ENCODE peak calls at places on chromosomes 12 and 14, in six cellular contexts. One of them, this sample, is unnamed.

GRCh38 chr12:6407206-6407954 is 23.4 kb downstream of the LTBR start:
- DNase-seq in fibroblast of mammary gland: no peak
- DNase-seq in left lung: no peak
- DNase-seq in GM10248: no peak
- DNase-seq in Panc1: no peak
- DNase-seq in IMR-90: no peak
- DNase-seq in this sample: no peak

GRCh38 chr12:128817115-128818015 is 6.4 kb downstream of the SLC15A4 start:
- DNase-seq in fibroblast of mammary gland: peak; percentile 82
- DNase-seq in left lung: peak; percentile 56
- DNase-seq in GM10248: peak; percentile 58
- DNase-seq in Panc1: no peak
- DNase-seq in IMR-90: peak; percentile 55
- DNase-seq in this sample: no peak

GRCh38 chr12:46915082-46915481 is 89.3 kb upstream of the SLC38A4 start:
- DNase-seq in fibroblast of mammary gland: peak; percentile 96
- DNase-seq in left lung: peak; percentile 58
- DNase-seq in GM10248: no peak
- DNase-seq in Panc1: no peak
- DNase-seq in IMR-90: peak; percentile 90
- DNase-seq in this sample: peak; percentile 72

GRCh38 chr12:122894173-122895121 is 1.5 kb downstream of the VPS37B start:
- DNase-seq in fibroblast of mammary gland: no peak
- DNase-seq in left lung: peak; percentile 63
- DNase-seq in GM10248: no peak
- DNase-seq in Panc1: no peak
- DNase-seq in IMR-90: no peak
- DNase-seq in this sample: no peak

GRCh38 chr12:94714378-94714777 is 64.0 kb upstream of the TMCC3 start:
- DNase-seq in fibroblast of mammary gland: peak; percentile 91
- DNase-seq in left lung: no peak
- DNase-seq in GM10248: no peak
- DNase-seq in Panc1: no peak
- DNase-seq in IMR-90: peak; percentile 34
- DNase-seq in this sample: no peak

GRCh38 chr12:76345569-76345968 is 2.6 kb downstream of the BBS10 start:
- DNase-seq in fibroblast of mammary gland: no peak
- DNase-seq in left lung: no peak
- DNase-seq in GM10248: no peak
- DNase-seq in Panc1: no peak
- DNase-seq in IMR-90: no peak
- DNase-seq in this sample: no peak

GRCh38 chr12:111532741-111533140 is 66.4 kb downstream of the ATXN2 start:
- DNase-seq in fibroblast of mammary gland: no peak
- DNase-seq in left lung: no peak
- DNase-seq in GM10248: no peak
- DNase-seq in Panc1: no peak
- DNase-seq in IMR-90: no peak
- DNase-seq in this sample: no peak

GRCh38 chr14:91980157-91980556 is 32.7 kb upstream of the FBLN5 start:
- DNase-seq in fibroblast of mammary gland: peak; percentile 97
- DNase-seq in left lung: no peak
- DNase-seq in GM10248: peak; percentile 43
- DNase-seq in Panc1: peak; percentile 71
- DNase-seq in IMR-90: peak; percentile 96
- DNase-seq in this sample: peak; percentile 38

GRCh38 chr14:33026850-33027420 is 88.3 kb downstream of the NPAS3 start:
- DNase-seq in fibroblast of mammary gland: peak; percentile 30
- DNase-seq in left lung: no peak
- DNase-seq in GM10248: no peak
- DNase-seq in Panc1: no peak
- DNase-seq in IMR-90: no peak
- DNase-seq in this sample: no peak

GRCh38 chr12:47408171-47408871 is 297.5 kb downstream of the RPAP3 start:
- DNase-seq in fibroblast of mammary gland: no peak
- DNase-seq in left lung: peak; percentile 44
- DNase-seq in GM10248: peak; percentile 48
- DNase-seq in Panc1: no peak
- DNase-seq in IMR-90: no peak
- DNase-seq in this sample: no peak

GRCh38 chr14:34081576-34082136 is 130.8 kb upstream of the EGLN3 start:
- DNase-seq in fibroblast of mammary gland: peak; percentile 68
- DNase-seq in left lung: no peak
- DNase-seq in GM10248: no peak
- DNase-seq in Panc1: no peak
- DNase-seq in IMR-90: peak; percentile 40
- DNase-seq in this sample: peak; percentile 11

GRCh38 chr14:89266754-89267153 is 150.3 kb downstream of the FOXN3 start:
- DNase-seq in fibroblast of mammary gland: peak; percentile 24
- DNase-seq in left lung: no peak
- DNase-seq in GM10248: no peak
- DNase-seq in Panc1: no peak
- DNase-seq in IMR-90: peak; percentile 69
- DNase-seq in this sample: no peak

GRCh38 chr14:91919814-91920213 is 27.7 kb downstream of the FBLN5 start:
- DNase-seq in fibroblast of mammary gland: peak; percentile 79
- DNase-seq in left lung: no peak
- DNase-seq in GM10248: no peak
- DNase-seq in Panc1: no peak
- DNase-seq in IMR-90: peak; percentile 63
- DNase-seq in this sample: peak; percentile 44

GRCh38 chr14:81946808-81947798 is 413.4 kb upstream of the SEL1L start:
- DNase-seq in fibroblast of mammary gland: no peak
- DNase-seq in left lung: no peak
- DNase-seq in GM10248: no peak
- DNase-seq in Panc1: no peak
- DNase-seq in IMR-90: no peak
- DNase-seq in this sample: no peak

GRCh38 chr12:18825138-18825537 is 87.2 kb downstream of the CAPZA3 start:
- DNase-seq in fibroblast of mammary gland: no peak
- DNase-seq in left lung: no peak
- DNase-seq in GM10248: no peak
- DNase-seq in Panc1: no peak
- DNase-seq in IMR-90: no peak
- DNase-seq in this sample: no peak

GRCh38 chr12:115710104-115710564 is 567.4 kb downstream of the MED13L start:
- DNase-seq in fibroblast of mammary gland: peak; percentile 98
- DNase-seq in left lung: peak; percentile 39
- DNase-seq in GM10248: no peak
- DNase-seq in Panc1: no peak
- DNase-seq in IMR-90: peak; percentile 63
- DNase-seq in this sample: peak; percentile 67

GRCh38 chr12:110957652-110958051 is 37.3 kb upstream of the MYL2 start:
- DNase-seq in fibroblast of mammary gland: no peak
- DNase-seq in left lung: no peak
- DNase-seq in GM10248: no peak
- DNase-seq in Panc1: no peak
- DNase-seq in IMR-90: no peak
- DNase-seq in this sample: no peak

GRCh38 chr14:72574687-72575086 is 319.2 kb downstream of the DPF3 start:
- DNase-seq in fibroblast of mammary gland: no peak
- DNase-seq in left lung: no peak
- DNase-seq in GM10248: no peak
- DNase-seq in Panc1: no peak
- DNase-seq in IMR-90: no peak
- DNase-seq in this sample: no peak

GRCh38 chr12:115506822-115507629 is 770.5 kb downstream of the MED13L start:
- DNase-seq in fibroblast of mammary gland: peak; percentile 18
- DNase-seq in left lung: no peak
- DNase-seq in GM10248: no peak
- DNase-seq in Panc1: no peak
- DNase-seq in IMR-90: no peak
- DNase-seq in this sample: no peak

GRCh38 chr12:95857799-95858198 is 953 bp upstream of the SNRPF start:
- DNase-seq in fibroblast of mammary gland: no peak
- DNase-seq in left lung: no peak
- DNase-seq in GM10248: no peak
- DNase-seq in Panc1: no peak
- DNase-seq in IMR-90: no peak
- DNase-seq in this sample: no peak

GRCh38 chr12:95857151-95857550 is 1.6 kb upstream of the SNRPF start:
- DNase-seq in fibroblast of mammary gland: no peak
- DNase-seq in left lung: no peak
- DNase-seq in GM10248: no peak
- DNase-seq in Panc1: no peak
- DNase-seq in IMR-90: no peak
- DNase-seq in this sample: no peak

GRCh38 chr12:95859947-95860850 is 1.4 kb downstream of the SNRPF start:
- DNase-seq in fibroblast of mammary gland: no peak
- DNase-seq in left lung: no peak
- DNase-seq in GM10248: no peak
- DNase-seq in Panc1: no peak
- DNase-seq in IMR-90: no peak
- DNase-seq in this sample: no peak

GRCh38 chr12:95859344-95859816 is 628 bp downstream of the SNRPF start:
- DNase-seq in fibroblast of mammary gland: peak; percentile 43
- DNase-seq in left lung: no peak
- DNase-seq in GM10248: no peak
- DNase-seq in Panc1: no peak
- DNase-seq in IMR-90: peak; percentile 31
- DNase-seq in this sample: no peak

DNA sequence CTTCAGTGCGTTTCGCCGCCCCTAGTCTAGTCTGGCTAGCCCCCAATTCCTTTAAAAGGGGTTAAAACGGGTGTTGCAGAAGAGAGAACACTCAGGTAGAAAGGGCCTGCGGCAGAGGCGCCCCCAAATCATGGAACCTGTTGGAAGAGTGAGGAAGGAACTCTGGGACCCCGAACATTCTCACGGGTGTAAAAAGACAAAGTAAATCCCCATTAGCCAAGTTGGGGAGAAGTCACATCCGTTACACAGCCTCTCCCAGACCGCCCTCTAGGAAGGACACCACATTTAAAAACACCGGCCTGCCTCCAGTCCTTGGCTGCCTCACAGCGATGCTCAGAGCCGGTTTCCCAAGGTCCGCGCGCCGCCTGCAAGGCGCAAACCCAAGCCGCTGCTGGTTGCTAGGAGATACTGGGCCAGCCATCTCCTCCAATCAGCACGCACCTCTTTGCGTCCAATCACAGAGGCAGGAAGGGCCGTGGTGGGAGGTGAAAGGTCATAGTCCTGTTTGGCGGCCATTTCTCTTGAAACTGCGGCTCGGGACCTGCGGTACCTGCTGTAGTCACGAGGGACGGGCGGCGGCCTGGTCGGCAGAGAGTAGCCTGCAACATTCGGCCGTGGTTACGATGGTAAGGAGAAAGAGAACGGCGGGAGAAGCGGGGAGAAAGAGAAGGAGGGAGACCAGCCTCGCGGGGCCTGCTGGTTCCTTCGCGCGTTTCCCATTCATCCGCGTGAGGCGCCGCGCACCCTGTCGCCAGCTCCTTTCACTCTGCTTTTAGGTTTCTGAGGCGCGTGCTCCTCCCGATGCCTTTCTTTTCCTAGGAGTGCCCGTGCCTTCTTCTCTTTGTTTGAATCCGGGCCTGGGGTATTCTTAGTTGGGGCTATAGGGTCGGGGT is at the start of gene SNRPF:
- DNase-seq in fibroblast of mammary gland: peak; percentile 97
- DNase-seq in left lung: peak; percentile 95
- DNase-seq in GM10248: peak; percentile 100
- DNase-seq in Panc1: peak; percentile 93
- DNase-seq in IMR-90: peak; percentile 97
- DNase-seq in this sample: peak; percentile 90
- TF ChIP-seq CTCF in fibroblast of mammary gland: peak; percentile 8
- TF ChIP-seq CTCF in left lung: no peak
- TF ChIP-seq CTCF in GM10248: peak; percentile 2
- TF ChIP-seq CTCF in Panc1: peak; percentile 15
- TF ChIP-seq CTCF in IMR-90: no peak
- TF ChIP-seq CTCF in this sample: peak; percentile 8

GRCh38 chr12:124732275-124733075 is 131.2 kb downstream of the SCARB1 start:
- DNase-seq in fibroblast of mammary gland: no peak
- DNase-seq in left lung: no peak
- DNase-seq in GM10248: no peak
- DNase-seq in Panc1: no peak
- DNase-seq in IMR-90: no peak
- DNase-seq in this sample: no peak

GRCh38 chr12:124731869-124732268 is 131.8 kb downstream of the SCARB1 start:
- DNase-seq in fibroblast of mammary gland: no peak
- DNase-seq in left lung: no peak
- DNase-seq in GM10248: no peak
- DNase-seq in Panc1: no peak
- DNase-seq in IMR-90: no peak
- DNase-seq in this sample: no peak

GRCh38 chr12:124736115-124737039 is 127.3 kb downstream of the SCARB1 start:
- DNase-seq in fibroblast of mammary gland: no peak
- DNase-seq in left lung: no peak
- DNase-seq in GM10248: no peak
- DNase-seq in Panc1: no peak
- DNase-seq in IMR-90: no peak
- DNase-seq in this sample: no peak

GRCh38 chr12:124733086-124733485 is 130.6 kb downstream of the SCARB1 start:
- DNase-seq in fibroblast of mammary gland: no peak
- DNase-seq in left lung: no peak
- DNase-seq in GM10248: no peak
- DNase-seq in Panc1: no peak
- DNase-seq in IMR-90: no peak
- DNase-seq in this sample: no peak

GRCh38 chr12:124734224-124734788 is 129.4 kb downstream of the SCARB1 start:
- DNase-seq in fibroblast of mammary gland: no peak
- DNase-seq in left lung: peak; percentile 81
- DNase-seq in GM10248: no peak
- DNase-seq in Panc1: no peak
- DNase-seq in IMR-90: peak; percentile 54
- DNase-seq in this sample: no peak
- TF ChIP-seq CTCF in fibroblast of mammary gland: no peak
- TF ChIP-seq CTCF in left lung: no peak
- TF ChIP-seq CTCF in GM10248: no peak
- TF ChIP-seq CTCF in Panc1: no peak
- TF ChIP-seq CTCF in IMR-90: no peak
- TF ChIP-seq CTCF in this sample: no peak

GRCh38 chr12:55745361-55746146 is 2.6 kb downstream of the GDF11 start:
- DNase-seq in fibroblast of mammary gland: no peak
- DNase-seq in left lung: no peak
- DNase-seq in GM10248: no peak
- DNase-seq in Panc1: no peak
- DNase-seq in IMR-90: no peak
- DNase-seq in this sample: no peak

GRCh38 chr12:55743967-55744931 is 1.3 kb downstream of the GDF11 start:
- DNase-seq in fibroblast of mammary gland: no peak
- DNase-seq in left lung: no peak
- DNase-seq in GM10248: no peak
- DNase-seq in Panc1: no peak
- DNase-seq in IMR-90: no peak
- DNase-seq in this sample: no peak

GRCh38 chr12:55741978-55742377 is 944 bp upstream of the GDF11 start:
- DNase-seq in fibroblast of mammary gland: no peak
- DNase-seq in left lung: no peak
- DNase-seq in GM10248: no peak
- DNase-seq in Panc1: no peak
- DNase-seq in IMR-90: no peak
- DNase-seq in this sample: no peak

GRCh38 chr12:55742719-55743130 is at the start of gene GDF11:
- DNase-seq in fibroblast of mammary gland: peak; percentile 64
- DNase-seq in left lung: peak; percentile 75
- DNase-seq in GM10248: peak; percentile 83
- DNase-seq in Panc1: no peak
- DNase-seq in IMR-90: peak; percentile 74
- DNase-seq in this sample: no peak

GRCh38 chr12:55743131-55743921 is 404 bp downstream of the GDF11 start:
- DNase-seq in fibroblast of mammary gland: peak; percentile 66
- DNase-seq in left lung: peak; percentile 70
- DNase-seq in GM10248: peak; percentile 75
- DNase-seq in Panc1: no peak
- DNase-seq in IMR-90: peak; percentile 68
- DNase-seq in this sample: no peak
- TF ChIP-seq CTCF in fibroblast of mammary gland: no peak
- TF ChIP-seq CTCF in left lung: no peak
- TF ChIP-seq CTCF in GM10248: peak; percentile 22
- TF ChIP-seq CTCF in Panc1: peak; percentile 39
- TF ChIP-seq CTCF in IMR-90: peak; percentile 5
- TF ChIP-seq CTCF in this sample: peak; percentile 13

GRCh38 chr14:62546862-62547474 is 498.3 kb downstream of the KCNH5 start:
- DNase-seq in fibroblast of mammary gland: no peak
- DNase-seq in left lung: no peak
- DNase-seq in GM10248: no peak
- DNase-seq in Panc1: no peak
- DNase-seq in IMR-90: peak; percentile 5
- DNase-seq in this sample: no peak
- TF ChIP-seq CTCF in fibroblast of mammary gland: no peak
- TF ChIP-seq CTCF in left lung: no peak
- TF ChIP-seq CTCF in GM10248: no peak
- TF ChIP-seq CTCF in Panc1: no peak
- TF ChIP-seq CTCF in IMR-90: no peak
- TF ChIP-seq CTCF in this sample: no peak

This sample was measured in AG09319.